ENCODE peak calls at places on chromosomes 7 and 10, in eight cellular contexts. S, R, W, B, U, G, F and P are unnamed samples.

GRCh38 chr10:71765907-71766716 is 7.2 kb downstream of the VSIR start:
- DNase-seq in S (no peak), R (no peak), W (no peak), B (no peak), U (no peak), G (no peak), F (no peak), P (no peak)

GRCh38 chr7:24926623-24927539 is 53.1 kb downstream of the OSBPL3 start:
- DNase-seq in S (peak), R (no peak), W (peak), B (no peak), U (no peak), G (peak), F (no peak), P (no peak)

GRCh38 chr7:121019018-121019417 is 30.5 kb downstream of the CPED1 start:
- DNase-seq in S (peak), R (no peak), W (peak), B (no peak), U (no peak), G (peak), F (peak), P (no peak)

GRCh38 chr10:127151981-127152699 is 44.3 kb downstream of the INSYN2A start:
- DNase-seq in S (no peak), R (no peak), W (no peak), B (no peak), U (no peak), G (peak), F (no peak), P (no peak)

GRCh38 chr10:25707541-25707940 is 226.5 kb upstream of the MYO3A start:
- DNase-seq in S (no peak), R (no peak), W (no peak), B (no peak), U (no peak), G (no peak), F (no peak), P (no peak)

GRCh38 chr7:50534690-50535290 is 30.4 kb downstream of the DDC start:
- DNase-seq in S (peak), R (no peak), W (peak), B (no peak), U (no peak), G (peak), F (peak), P (no peak)

GRCh38 chr10:96873086-96873485 is 41.0 kb downstream of the LCOR start:
- DNase-seq in S (no peak), R (no peak), W (no peak), B (no peak), U (no peak), G (no peak), F (no peak), P (no peak)

GRCh38 chr7:108492742-108493141 is 33.2 kb downstream of the PNPLA8 start:
- DNase-seq in S (no peak), R (no peak), W (peak), B (no peak), U (no peak), G (no peak), F (no peak), P (no peak)

GRCh38 chr10:123156091-123156490 is 1.9 kb downstream of the BUB3 start:
- DNase-seq in S (peak), R (no peak), W (peak), B (no peak), U (no peak), G (peak), F (no peak), P (no peak)

GRCh38 chr7:142556745-142557144 is 192.5 kb upstream of the PRSS1 start:
- DNase-seq in S (peak), R (no peak), W (peak), B (no peak), U (no peak), G (peak), F (peak), P (no peak)

GRCh38 chr7:18590744-18591340 is 95.3 kb downstream of the HDAC9 start:
- DNase-seq in S (peak), R (no peak), W (peak), B (no peak), U (no peak), G (peak), F (peak), P (no peak)

GRCh38 chr10:52314822-52315552 is 906 bp downstream of the DKK1 start:
- DNase-seq in S (peak), R (no peak), W (peak), B (no peak), U (no peak), G (peak), F (no peak), P (peak)

GRCh38 chr10:86945361-86946214 is 11.8 kb downstream of the MMRN2 start:
- DNase-seq in S (peak), R (no peak), W (no peak), B (no peak), U (no peak), G (no peak), F (no peak), P (peak)

GRCh38 chr10:100396605-100397004 is 49.6 kb downstream of the SCD start:
- DNase-seq in S (no peak), R (no peak), W (no peak), B (no peak), U (no peak), G (no peak), F (no peak), P (no peak)

GRCh38 chr7:148540041-148540738 is 50.4 kb upstream of the C7orf33 start:
- DNase-seq in S (peak), R (no peak), W (peak), B (no peak), U (no peak), G (peak), F (no peak), P (no peak)

GRCh38 chr7:80054356-80054755 is 80.3 kb upstream of the GNAI1 start:
- DNase-seq in S (no peak), R (no peak), W (peak), B (no peak), U (no peak), G (peak), F (no peak), P (no peak)

GRCh38 chr7:4550117-4550516 is 132.0 kb upstream of the FOXK1 start:
- DNase-seq in S (no peak), R (no peak), W (no peak), B (no peak), U (no peak), G (no peak), F (no peak), P (no peak)

GRCh38 chr7:100914208-100914878 is 18.7 kb upstream of the ACHE start:
- DNase-seq in S (no peak), R (no peak), W (no peak), B (no peak), U (no peak), G (no peak), F (no peak), P (no peak)

GRCh38 chr7:147509052-147509480 is 1081.5 kb upstream of the C7orf33 start:
- DNase-seq in S (no peak), R (no peak), W (peak), B (no peak), U (no peak), G (peak), F (no peak), P (no peak)

GRCh38 chr10:71486465-71487114 is 89.9 kb downstream of the CDH23 start:
- DNase-seq in S (peak), R (no peak), W (peak), B (peak), U (peak), G (peak), F (peak), P (peak)

GRCh38 chr10:75234017-75234682 is 1.6 kb downstream of the COMTD1 start:
- DNase-seq in S (peak), R (peak), W (peak), B (peak), U (peak), G (peak), F (peak), P (peak)

GRCh38 chr7:130322615-130323014 is 22.0 kb upstream of the CPA5 start:
- DNase-seq in S (no peak), R (no peak), W (no peak), B (no peak), U (no peak), G (no peak), F (no peak), P (no peak)

GRCh38 chr10:61944445-61945123 is 43.1 kb downstream of the ARID5B start:
- DNase-seq in S (no peak), R (no peak), W (no peak), B (no peak), U (no peak), G (no peak), F (no peak), P (no peak)

GRCh38 chr10:61941202-61941651 is 39.7 kb downstream of the ARID5B start:
- DNase-seq in S (no peak), R (no peak), W (no peak), B (no peak), U (no peak), G (no peak), F (peak), P (no peak)

GRCh38 chr10:61939575-61940301 is 38.2 kb downstream of the ARID5B start:
- DNase-seq in S (peak), R (no peak), W (peak), B (no peak), U (no peak), G (peak), F (no peak), P (no peak)

GRCh38 chr10:61942997-61943457 is 41.5 kb downstream of the ARID5B start:
- DNase-seq in S (peak), R (no peak), W (peak), B (no peak), U (no peak), G (peak), F (no peak), P (no peak)

GRCh38 chr10:61943699-61944444 is 42.4 kb downstream of the ARID5B start:
- DNase-seq in S (peak), R (no peak), W (peak), B (no peak), U (no peak), G (peak), F (no peak), P (no peak)
- TF ChIP-seq CTCF in S (peak), R (no peak), W (peak), B (no peak), U (no peak), G (peak), F (no peak), P (no peak)

GRCh38 chr7:42143605-42144252 is 93.3 kb downstream of the GLI3 start:
- DNase-seq in S (peak), R (no peak), W (peak), B (no peak), U (no peak), G (peak), F (no peak), P (no peak)
- TF ChIP-seq CTCF in S (no peak), R (no peak), W (no peak), B (no peak), U (no peak), G (no peak), F (no peak), P (no peak)

DNA sequence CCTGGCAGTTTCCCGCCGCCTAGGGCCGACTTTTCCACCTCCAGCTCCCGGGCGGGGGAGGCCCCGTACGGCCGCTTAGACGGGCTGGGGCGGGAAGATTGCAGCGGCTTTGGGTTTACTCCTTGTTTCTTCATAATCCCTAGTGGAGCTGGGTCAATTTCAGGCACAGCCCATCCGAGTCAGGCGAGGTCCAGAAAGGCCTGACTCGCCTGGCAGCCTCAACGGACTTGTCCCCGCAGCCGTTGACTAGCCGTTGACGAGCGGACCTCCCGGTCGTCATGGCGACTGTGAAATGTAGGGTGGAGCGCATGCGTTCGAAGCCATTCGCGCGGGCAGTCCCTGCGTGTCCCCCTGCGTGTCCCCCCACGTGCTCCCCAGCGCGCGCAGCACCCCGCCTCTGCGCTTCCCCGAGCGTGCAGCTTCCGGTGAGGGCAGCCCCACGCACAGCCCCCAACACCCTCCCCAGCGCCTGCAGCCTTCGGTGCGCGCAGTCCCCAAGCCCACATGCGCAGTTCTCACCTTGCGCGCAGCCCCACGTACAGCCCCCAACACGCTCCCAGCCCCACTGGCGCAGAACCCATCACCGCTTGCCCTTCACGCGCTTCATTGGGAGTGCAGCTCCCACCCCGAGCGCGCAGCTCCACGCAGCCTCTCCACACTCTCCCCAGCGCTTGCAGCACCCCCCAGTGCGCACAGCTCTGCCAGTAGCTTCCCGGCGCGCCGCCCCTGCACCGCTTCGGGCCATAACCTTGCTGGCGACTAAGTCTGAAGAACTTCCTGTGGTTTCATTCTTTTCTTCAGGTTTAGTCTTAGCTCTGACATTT is 67.8 kb downstream of the TBX20 start:
- DNase-seq in S (no peak), R (no peak), W (peak), B (peak), U (peak), G (peak), F (peak), P (peak)
- TF ChIP-seq CTCF in S (no peak), R (no peak), W (no peak), B (no peak), U (no peak), G (no peak), F (no peak), P (no peak)

GRCh38 chr7:207418-208127 is 15.2 kb downstream of the FAM20C start:
- DNase-seq in S (no peak), R (no peak), W (no peak), B (no peak), U (no peak), G (no peak), F (no peak), P (peak)
- TF ChIP-seq CTCF in S (peak), R (no peak), W (peak), B (peak), U (peak), G (peak), F (no peak), P (peak)

DNA sequence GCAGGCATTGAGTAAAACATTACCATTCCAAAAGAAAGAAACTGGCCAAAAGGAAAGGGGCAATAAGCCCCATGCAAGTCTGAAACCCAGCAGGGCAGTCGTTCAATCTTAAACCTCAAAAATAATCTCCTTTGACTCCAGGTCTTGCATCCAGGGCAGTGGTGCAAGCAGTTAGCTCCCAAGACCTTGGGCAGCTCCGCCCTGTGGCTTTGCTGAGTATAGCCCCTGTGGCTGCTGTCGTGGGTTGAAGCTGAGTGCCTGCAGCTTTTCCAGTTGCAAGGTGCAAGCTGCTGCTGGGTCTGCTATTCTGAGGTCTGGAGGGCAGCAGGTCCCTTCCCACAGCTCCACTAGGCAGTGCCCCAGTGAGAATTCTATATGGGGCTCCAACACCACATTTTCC is 580.1 kb upstream of the AUTS2 start:
- DNase-seq in S (no peak), R (no peak), W (no peak), B (no peak), U (no peak), G (peak), F (peak), P (peak)
- TF ChIP-seq CTCF in S (no peak), R (no peak), W (no peak), B (no peak), U (peak), G (peak), F (peak), P (no peak)

GRCh38 chr10:2994562-2994961 is 72.8 kb upstream of the PFKP start:
- DNase-seq in S (no peak), R (no peak), W (no peak), B (no peak), U (no peak), G (peak), F (no peak), P (no peak)

GRCh38 chr10:2993636-2994035 is 73.7 kb upstream of the PFKP start:
- DNase-seq in S (no peak), R (no peak), W (no peak), B (no peak), U (no peak), G (no peak), F (no peak), P (no peak)

GRCh38 chr10:2989292-2989947 is 77.9 kb upstream of the PFKP start:
- DNase-seq in S (no peak), R (no peak), W (no peak), B (no peak), U (no peak), G (no peak), F (no peak), P (no peak)

GRCh38 chr10:2990764-2991163 is 76.6 kb upstream of the PFKP start:
- DNase-seq in S (no peak), R (no peak), W (no peak), B (no peak), U (no peak), G (no peak), F (no peak), P (no peak)

GRCh38 chr10:2992401-2993198 is 74.7 kb upstream of the PFKP start:
- DNase-seq in S (no peak), R (no peak), W (no peak), B (no peak), U (no peak), G (no peak), F (no peak), P (no peak)
- TF ChIP-seq CTCF in S (peak), R (no peak), W (peak), B (no peak), U (peak), G (peak), F (peak), P (no peak)

GRCh38 chr10:9681655-9682054 is 1336.0 kb upstream of the CELF2 start:
- DNase-seq in S (no peak), R (no peak), W (no peak), B (no peak), U (no peak), G (no peak), F (peak), P (no peak)
- TF ChIP-seq CTCF in S (no peak), R (no peak), W (no peak), B (no peak), U (no peak), G (peak), F (peak), P (no peak)

DNA sequence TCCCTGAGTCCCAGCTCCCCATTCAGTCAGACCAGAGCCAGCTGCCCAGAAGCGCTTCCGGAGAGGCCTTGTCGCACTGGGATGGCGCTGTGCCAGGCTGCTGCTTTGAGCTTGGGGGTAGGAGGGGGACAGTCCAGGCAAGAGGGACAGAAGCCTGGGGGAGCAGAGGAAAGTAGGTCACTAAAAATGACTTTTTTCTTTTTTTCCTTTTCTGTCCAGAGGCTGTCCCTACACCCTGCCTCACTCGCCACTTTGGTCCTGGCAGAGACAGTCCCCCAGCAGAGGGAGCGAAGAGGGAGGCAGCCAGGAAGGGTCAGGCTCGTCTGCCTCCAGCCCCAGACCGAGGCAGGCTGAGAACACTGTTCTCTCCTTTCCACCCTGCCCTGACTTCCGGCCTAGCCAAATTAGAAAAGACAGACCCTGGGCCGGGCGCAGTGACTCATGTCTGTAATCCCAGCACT is 15.8 kb upstream of the TRIM8 start:
- DNase-seq in S (no peak), R (no peak), W (no peak), B (no peak), U (no peak), G (no peak), F (no peak), P (no peak)
- TF ChIP-seq CTCF in S (no peak), R (no peak), W (peak), B (no peak), U (no peak), G (peak), F (no peak), P (no peak)